ENCODE peak calls at places on chromosomes 6 and 20, in ten cellular contexts. Z, M, V, A, H, O, J, F, N and C are unnamed samples.

GRCh38 chr6:39236742-39237141 is 7.5 kb upstream of the KCNK5 start:
- DNase-seq in M (no peak), J (no peak), V (no peak), A (no peak), N (no peak), F (no peak), H (no peak), O (no peak), Z (no peak), C (no peak)

GRCh38 chr6:52227495-52227894 is 16.8 kb downstream of the IL17F start:
- DNase-seq in H (peak), Z (no peak), N (peak), O (no peak), F (no peak), J (no peak), V (no peak), M (no peak), A (no peak), C (no peak)

GRCh38 chr6:11732036-11732545 is 46.5 kb downstream of the ADTRP start:
- DNase-seq in N (peak), A (peak), V (peak), Z (peak), O (no peak), M (peak), H (peak), F (no peak), J (no peak), C (peak)

GRCh38 chr6:36786055-36786675 is 53.1 kb downstream of the CPNE5 start:
- DNase-seq in V (no peak), J (no peak), M (no peak), Z (no peak), F (no peak), H (no peak), O (no peak), N (peak), A (no peak), C (no peak)

GRCh38 chr20:11719153-11719552 is 198.5 kb upstream of the BTBD3 start:
- DNase-seq in V (no peak), H (no peak), A (no peak), F (no peak), Z (no peak), N (no peak), J (no peak), O (no peak), M (no peak), C (no peak)

GRCh38 chr6:28351087-28351486 is 1.3 kb downstream of the ZKSCAN3 start:
- DNase-seq in A (no peak), Z (no peak), N (no peak), O (no peak), J (no peak), H (no peak), M (no peak), F (no peak), V (no peak), C (peak)

GRCh38 chr6:14992382-14992781 is 253.5 kb upstream of the JARID2 start:
- DNase-seq in H (no peak), M (no peak), V (no peak), Z (no peak), F (no peak), J (no peak), O (no peak), N (no peak), A (no peak), C (no peak)

GRCh38 chr6:118333772-118334171 is 214.3 kb upstream of the PLN start:
- DNase-seq in Z (no peak), N (no peak), J (no peak), M (no peak), A (no peak), H (no peak), V (no peak), F (no peak), O (no peak), C (no peak)

GRCh38 chr6:13653296-13653695 is 38.2 kb downstream of the NOL7 start:
- DNase-seq in J (no peak), Z (no peak), V (no peak), F (peak), H (no peak), M (no peak), N (peak), O (no peak), A (no peak), C (no peak)

GRCh38 chr6:83474309-83474708 is 38.0 kb upstream of the PRSS35 start:
- DNase-seq in N (peak), J (no peak), O (no peak), H (no peak), F (no peak), Z (no peak), M (no peak), V (no peak), A (no peak), C (no peak)

GRCh38 chr6:143536866-143537691 is 25.6 kb upstream of the FUCA2 start:
- DNase-seq in V (peak), A (peak), N (peak), F (peak), Z (no peak), O (no peak), H (peak), J (peak), M (peak), C (peak)

GRCh38 chr6:12113190-12113578 is 101.1 kb downstream of the HIVEP1 start:
- DNase-seq in J (no peak), N (peak), O (peak), F (peak), Z (no peak), A (no peak), V (peak), M (no peak), H (peak), C (no peak)

GRCh38 chr6:79570802-79571367 is 33.7 kb upstream of the LCA5 start:
- DNase-seq in Z (no peak), V (peak), J (no peak), F (peak), A (no peak), M (no peak), O (no peak), H (peak), N (peak), C (no peak)

GRCh38 chr6:170265655-170266054 is 25.2 kb downstream of the DLL1 start:
- DNase-seq in A (no peak), J (peak), O (no peak), M (no peak), V (no peak), F (no peak), N (no peak), Z (no peak), H (no peak), C (peak)

GRCh38 chr6:43951063-43951755 is 176.0 kb downstream of the MRPL14 start:
- DNase-seq in A (peak), O (peak), H (no peak), V (peak), N (no peak), J (peak), Z (no peak), M (peak), F (no peak), C (peak)

GRCh38 chr6:105282801-105283585 is 103.2 kb upstream of the POPDC3 start:
- DNase-seq in O (no peak), N (no peak), A (no peak), M (no peak), Z (no peak), V (no peak), F (no peak), J (no peak), H (no peak), C (no peak)

GRCh38 chr6:105279463-105279862 is 99.6 kb upstream of the POPDC3 start:
- DNase-seq in A (no peak), N (no peak), Z (no peak), M (no peak), F (no peak), V (no peak), H (no peak), O (no peak), J (no peak), C (no peak)

GRCh38 chr6:105278813-105279212 is 99.0 kb upstream of the POPDC3 start:
- DNase-seq in V (no peak), N (no peak), A (no peak), Z (no peak), M (no peak), J (no peak), O (no peak), H (no peak), F (no peak), C (no peak)

GRCh38 chr6:105278035-105278434 is 98.2 kb upstream of the POPDC3 start:
- DNase-seq in A (no peak), J (no peak), N (no peak), O (no peak), V (no peak), Z (no peak), M (no peak), H (no peak), F (no peak), C (no peak)

DNA sequence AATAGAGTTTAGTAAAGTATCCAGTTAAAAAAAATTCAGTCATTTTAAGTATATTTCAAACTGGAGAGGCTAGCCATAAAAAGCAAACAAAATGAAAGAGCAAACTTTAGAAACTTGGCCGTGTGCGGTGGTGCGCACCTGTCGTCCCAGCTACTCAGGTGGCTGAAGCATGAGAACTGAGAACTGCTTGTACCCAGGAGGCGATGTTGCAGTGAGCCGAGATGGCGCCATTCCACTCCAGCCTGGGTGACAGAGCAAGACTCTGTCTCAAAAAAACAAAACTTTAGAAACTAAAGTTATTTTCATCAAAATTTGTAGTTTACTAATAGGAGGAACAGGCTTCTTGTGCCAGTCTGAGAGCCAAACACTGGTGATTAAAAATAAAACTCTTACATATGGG is 100.2 kb upstream of the POPDC3 start:
- DNase-seq in N (no peak), H (no peak), Z (no peak), O (no peak), J (no peak), V (no peak), M (no peak), A (no peak), F (no peak), C (peak)
- TF ChIP-seq POLR2A in N (no peak), H (no peak), Z (no peak), O (no peak), J (no peak), V (no peak), M (no peak), A (no peak), F (no peak), C (no peak)

GRCh38 chr6:134171517-134171916 is 119.1 kb upstream of the SLC2A12 start:
- DNase-seq in V (no peak), J (no peak), Z (no peak), F (no peak), H (no peak), M (no peak), O (no peak), A (no peak), N (peak), C (no peak)

GRCh38 chr6:134170844-134171243 is 118.4 kb upstream of the SLC2A12 start:
- DNase-seq in H (no peak), N (peak), A (no peak), Z (no peak), O (no peak), M (no peak), F (no peak), J (no peak), V (no peak), C (no peak)

GRCh38 chr6:134168580-134169223 is 116.3 kb upstream of the SLC2A12 start:
- DNase-seq in H (no peak), J (no peak), V (no peak), A (no peak), F (no peak), M (no peak), Z (no peak), N (peak), O (no peak), C (no peak)

GRCh38 chr6:134172020-134172766 is 119.8 kb upstream of the SLC2A12 start:
- DNase-seq in A (no peak), M (no peak), Z (no peak), V (no peak), F (no peak), J (no peak), O (no peak), N (peak), H (no peak), C (no peak)

DNA sequence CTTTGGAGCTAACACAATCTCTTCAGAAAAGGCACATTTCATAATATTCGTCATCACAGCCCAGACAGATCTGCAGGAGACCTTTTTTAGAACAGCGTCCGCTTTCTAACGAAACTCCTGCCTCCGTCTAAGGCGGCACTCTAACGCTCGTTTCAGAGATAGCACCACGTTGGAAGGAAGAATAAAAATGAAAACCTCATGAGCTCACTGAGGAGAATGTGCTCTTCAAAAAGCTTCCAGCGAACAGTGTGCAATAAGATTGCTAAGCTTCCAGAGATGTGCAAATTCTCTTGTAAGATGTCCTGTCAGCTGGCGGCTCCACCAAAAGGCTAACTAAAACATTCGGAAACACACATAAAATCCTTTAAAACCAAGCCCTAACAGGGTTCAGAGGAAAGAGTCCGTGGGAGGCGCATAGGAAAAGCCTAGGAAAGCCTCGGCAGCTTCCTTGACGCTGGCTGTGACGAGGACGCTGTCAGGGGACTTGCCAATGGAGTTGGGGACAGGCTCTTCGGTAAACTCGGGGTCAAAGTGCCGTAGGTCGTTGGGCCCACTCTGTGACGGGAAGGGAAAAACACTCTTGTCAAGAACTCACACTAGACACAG is 117.6 kb upstream of the SLC2A12 start:
- DNase-seq in F (no peak), O (no peak), N (peak), H (no peak), A (peak), M (no peak), Z (no peak), J (no peak), V (no peak), C (no peak)
- TF ChIP-seq POLR2A in F (peak), O (no peak), N (peak), H (no peak), A (no peak), M (no peak), Z (no peak), J (peak), V (no peak), C (no peak)

GRCh38 chr20:2280083-2280482 is 15.7 kb upstream of the TGM3 start:
- DNase-seq in V (no peak), A (no peak), F (no peak), M (no peak), Z (no peak), O (no peak), N (no peak), J (no peak), H (no peak), C (no peak)
- TF ChIP-seq POLR2A in V (no peak), A (no peak), F (no peak), M (no peak), Z (no peak), O (no peak), N (no peak), J (no peak), H (no peak), C (no peak)

GRCh38 chr6:33028220-33028849 is 18.9 kb upstream of the HLA-DOA start:
- DNase-seq in J (no peak), F (no peak), H (no peak), Z (no peak), O (no peak), A (no peak), V (no peak), M (no peak), N (no peak), C (no peak)
- TF ChIP-seq POLR2A in J (no peak), F (no peak), H (peak), Z (no peak), O (no peak), A (no peak), V (no peak), M (no peak), N (no peak), C (no peak)

DNA sequence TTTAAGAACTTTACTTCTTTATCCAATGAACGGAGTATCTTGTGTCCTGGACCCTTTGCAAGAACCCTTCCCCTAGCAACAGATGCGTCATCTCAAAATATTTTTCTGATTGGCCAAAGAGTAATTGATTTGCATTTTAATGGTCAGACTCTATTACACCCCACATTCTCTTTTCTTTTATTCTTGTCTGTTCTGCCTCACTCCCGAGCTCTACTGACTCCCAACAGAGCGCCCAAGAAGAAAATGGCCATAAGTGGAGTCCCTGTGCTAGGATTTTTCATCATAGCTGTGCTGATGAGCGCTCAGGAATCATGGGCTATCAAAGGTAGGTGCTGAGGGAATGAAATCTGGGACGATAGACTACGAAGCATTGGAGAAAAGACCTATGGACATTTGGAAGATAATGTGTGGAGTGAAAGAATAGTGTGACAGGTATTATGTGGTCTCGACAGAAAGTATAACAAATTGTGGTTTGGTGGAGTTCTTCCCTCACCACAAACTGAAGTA is at the start of gene HLA-DRA:
- DNase-seq in F (peak), H (no peak), V (peak), Z (no peak), M (no peak), J (peak), A (peak), O (peak), N (peak), C (no peak)
- TF ChIP-seq POLR2A in F (no peak), H (peak), V (no peak), Z (no peak), M (peak), J (peak), A (no peak), O (no peak), N (no peak), C (no peak)

GRCh38 chr20:49277786-49278035 is 146 bp downstream of the ZNFX1 start:
- DNase-seq in N (no peak), Z (no peak), A (no peak), V (no peak), H (no peak), O (no peak), F (no peak), J (no peak), M (no peak), C (no peak)

GRCh38 chr20:49275634-49276033 is 2.2 kb downstream of the ZNFX1 start:
- DNase-seq in O (no peak), A (no peak), J (no peak), F (no peak), N (no peak), V (no peak), Z (no peak), H (no peak), M (no peak), C (no peak)

GRCh38 chr20:49276201-49276894 is 1.5 kb downstream of the ZNFX1 start:
- DNase-seq in F (peak), O (peak), M (no peak), H (peak), J (no peak), V (peak), N (peak), Z (no peak), A (peak), C (no peak)

GRCh38 chr20:49278036-49278816 is at the start of gene ZNFX1:
- DNase-seq in F (peak), J (peak), Z (peak), M (peak), N (peak), O (peak), H (peak), V (peak), A (peak), C (peak)

DNA sequence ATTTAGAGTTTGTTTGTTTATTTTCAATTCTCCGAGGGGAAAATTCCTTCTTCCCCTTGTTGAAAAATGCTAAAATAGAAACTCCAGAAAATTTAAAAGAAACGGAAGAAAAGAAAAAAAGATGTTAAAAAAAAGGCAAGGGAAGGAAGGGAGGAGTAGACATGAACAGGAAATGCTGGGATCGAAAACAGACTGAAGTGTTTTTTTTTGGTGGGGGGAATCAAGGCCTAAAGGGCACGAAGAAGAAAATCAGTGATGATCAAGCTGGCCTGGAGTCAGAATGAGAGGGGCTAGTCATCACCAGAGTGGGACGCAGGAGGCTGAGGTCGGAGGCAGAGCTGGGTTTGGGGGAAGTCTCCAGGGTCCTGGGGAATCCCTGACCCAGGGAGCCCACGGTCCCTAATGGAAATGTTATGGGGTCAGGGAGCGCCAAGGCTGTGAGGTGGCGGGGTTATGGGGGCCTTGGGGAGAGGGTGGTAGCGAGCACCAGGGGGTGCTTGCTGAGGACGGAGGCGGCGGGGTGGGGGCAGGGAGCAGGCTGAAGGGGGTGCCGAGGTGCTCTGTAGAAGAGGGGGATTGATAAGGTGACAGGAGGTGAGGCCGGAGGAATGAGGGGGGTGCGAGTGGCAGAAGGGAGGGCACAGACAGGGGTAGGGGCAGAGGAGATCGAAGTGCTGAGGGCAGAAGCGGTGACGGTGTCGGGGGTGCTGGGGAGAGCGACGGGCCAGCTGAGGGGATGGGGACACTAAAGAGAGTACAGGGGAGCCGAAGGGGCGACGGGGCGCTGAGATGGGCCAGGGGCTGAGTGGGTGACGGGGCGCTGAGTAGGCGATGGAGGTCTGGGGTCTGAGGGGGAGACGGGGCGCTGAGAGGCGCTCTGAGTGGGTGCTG is 717 bp downstream of the ZNFX1 start:
- DNase-seq in H (peak), N (no peak), V (peak), M (peak), O (no peak), J (peak), Z (no peak), A (peak), F (no peak), C (no peak)
- TF ChIP-seq POLR2A in H (peak), N (no peak), V (no peak), M (no peak), O (no peak), J (no peak), Z (no peak), A (no peak), F (no peak), C (no peak)

GRCh38 chr20:44693625-44694024 is 21.5 kb upstream of the CCN5 start:
- DNase-seq in A (no peak), Z (no peak), M (no peak), F (no peak), V (no peak), J (no peak), N (no peak), O (no peak), H (no peak), C (no peak)
- TF ChIP-seq POLR2A in A (no peak), Z (no peak), M (no peak), F (no peak), V (no peak), J (no peak), N (no peak), O (no peak), H (no peak), C (no peak)